ENCODE peak calls at places on chromosome 6, in seven cellular contexts. Y, S, D, W, F, O and U are unnamed samples.

GRCh38 chr6:19892250-19892649 is 55.1 kb downstream of the ID4 start:
- DNase-seq in Y (peak; percentile 71), F (no peak), O (peak; percentile 66), S (no peak), W (no peak), D (no peak), U (peak; percentile 68)

GRCh38 chr6:55108469-55109130 is 65.7 kb upstream of the HCRTR2 start:
- DNase-seq in O (no peak), F (no peak), Y (no peak), S (no peak), W (no peak), D (no peak), U (no peak)

GRCh38 chr6:31767096-31767645 is 4.7 kb downstream of the SAPCD1 start:
- DNase-seq in F (no peak), W (no peak), D (no peak), O (no peak), S (no peak), Y (no peak), U (no peak)

GRCh38 chr6:142242269-142242668 is 59.5 kb upstream of the ADGRG6 start:
- DNase-seq in Y (no peak), F (no peak), W (no peak), S (no peak), D (no peak), O (no peak), U (no peak)

GRCh38 chr6:136067731-136068341 is 182.3 kb downstream of the MTFR2 start:
- DNase-seq in S (no peak), O (no peak), W (no peak), Y (peak; percentile 16), F (no peak), D (no peak), U (no peak)

GRCh38 chr6:130482645-130483390 is 117.0 kb downstream of the TMEM200A start:
- DNase-seq in D (no peak), Y (no peak), F (no peak), S (no peak), O (no peak), W (no peak), U (no peak)

GRCh38 chr6:121497869-121498462 is 62.5 kb downstream of the GJA1 start:
- DNase-seq in S (no peak), W (no peak), Y (no peak), D (no peak), O (no peak), F (no peak), U (no peak)

GRCh38 chr6:112475083-112475482 is 128.0 kb downstream of the RFPL4B start:
- DNase-seq in S (no peak), D (no peak), O (no peak), F (no peak), Y (no peak), W (no peak), U (no peak)

GRCh38 chr6:22024973-22025467 is 271.8 kb downstream of the PRL start:
- DNase-seq in Y (no peak), F (no peak), O (no peak), W (no peak), S (no peak), D (no peak), U (no peak)

GRCh38 chr6:37492236-37493046 is 7.3 kb downstream of the CCDC167 start:
- DNase-seq in F (no peak), O (no peak), W (no peak), Y (no peak), D (no peak), S (no peak), U (peak; percentile 8)

GRCh38 chr6:125294036-125294435 is 7.7 kb downstream of the HDDC2 start:
- DNase-seq in O (no peak), S (no peak), Y (no peak), F (no peak), D (no peak), W (no peak), U (no peak)

GRCh38 chr6:157557541-157557940 is 176.6 kb downstream of the ZDHHC14 start:
- DNase-seq in Y (no peak), F (no peak), W (no peak), D (no peak), S (no peak), O (no peak), U (no peak)

GRCh38 chr6:44253307-44254101 is 3.8 kb downstream of the SLC35B2 start:
- DNase-seq in O (no peak), W (no peak), Y (peak; percentile 49), S (no peak), D (no peak), F (no peak), U (peak; percentile 25)

GRCh38 chr6:123629234-123629941 is 7.4 kb downstream of the TRDN start:
- DNase-seq in O (no peak), Y (no peak), S (no peak), W (no peak), F (no peak), D (no peak), U (no peak)

GRCh38 chr6:34223964-34224940 is 12.4 kb upstream of the HMGA1 start:
- DNase-seq in Y (peak; percentile 91), S (peak; percentile 99), O (peak; percentile 96), D (peak; percentile 96), F (peak; percentile 93), W (peak; percentile 85), U (peak; percentile 93)

GRCh38 chr6:7559196-7559595 is 17.7 kb downstream of the DSP start:
- DNase-seq in W (no peak), O (no peak), Y (no peak), S (no peak), F (no peak), D (no peak), U (no peak)

GRCh38 chr6:141077355-141078333 is 1055.1 kb upstream of the GJE1 start:
- DNase-seq in D (no peak), O (no peak), S (no peak), W (peak; percentile 1), F (no peak), Y (no peak), U (no peak)

GRCh38 chr6:131029661-131030297 is 33.3 kb downstream of the EPB41L2 start:
- DNase-seq in S (no peak), W (no peak), O (no peak), Y (no peak), D (no peak), F (no peak), U (no peak)

GRCh38 chr6:107823047-107823557 is 1.0 kb downstream of the SCML4 start:
- DNase-seq in F (no peak), O (no peak), S (no peak), D (no peak), W (no peak), Y (no peak), U (no peak)

GRCh38 chr6:147154454-147154853 is 49.8 kb upstream of the STXBP5 start:
- DNase-seq in W (no peak), O (no peak), S (no peak), Y (no peak), F (no peak), D (no peak), U (no peak)

GRCh38 chr6:37406942-37407341 is 26.1 kb upstream of the CMTR1 start:
- DNase-seq in F (no peak), W (no peak), S (no peak), O (no peak), D (no peak), Y (no peak), U (no peak)

GRCh38 chr6:225121-225721 is 67.1 kb upstream of the DUSP22 start:
- DNase-seq in S (no peak), F (no peak), Y (no peak), O (peak; percentile 66), D (no peak), W (no peak), U (no peak)
- H3K27ac ChIP-seq in S (no peak overlapping the region), F (no peak overlapping the region), Y (no peak overlapping the region), O (peak overlapping the region; percentile 1), D (no peak overlapping the region), W (no peak overlapping the region), U (peak overlapping the region; percentile 25)

GRCh38 chr6:134247854-134248580 is 69.9 kb downstream of the SGK1 start:
- DNase-seq in Y (no peak), W (no peak), S (no peak), O (no peak), F (no peak), D (no peak), U (no peak)

GRCh38 chr6:134247271-134247833 is 70.6 kb downstream of the SGK1 start:
- DNase-seq in O (no peak), S (no peak), W (no peak), D (no peak), F (no peak), Y (no peak), U (no peak)

GRCh38 chr6:134250776-134251175 is 67.1 kb downstream of the SGK1 start:
- DNase-seq in S (no peak), W (no peak), Y (no peak), O (no peak), D (no peak), F (no peak), U (no peak)

GRCh38 chr6:134249759-134250602 is 67.9 kb downstream of the SGK1 start:
- DNase-seq in S (no peak), F (no peak), O (no peak), D (no peak), Y (no peak), W (no peak), U (no peak)

DNA sequence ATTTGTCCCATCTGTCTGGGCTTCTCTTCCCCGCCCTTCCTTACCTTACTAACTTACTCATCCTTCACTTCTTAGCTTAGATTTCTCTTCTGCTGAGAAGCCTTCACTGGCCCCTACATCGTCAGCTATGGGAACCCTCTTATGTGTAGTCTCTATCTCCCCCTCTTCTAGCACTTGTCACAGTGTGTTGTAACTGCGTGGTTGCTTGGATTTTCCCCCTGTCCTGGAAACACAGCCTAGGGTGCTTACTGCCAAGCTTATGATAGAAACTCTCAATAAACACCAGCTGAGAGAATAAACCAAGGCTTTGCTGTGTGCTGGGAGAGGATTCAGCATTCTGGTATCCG is 68.5 kb downstream of the SGK1 start:
- DNase-seq in F (no peak), S (no peak), Y (no peak), W (no peak), O (no peak), D (no peak), U (no peak)
- H3K27ac ChIP-seq in F (no peak overlapping the region), S (no peak overlapping the region), Y (peak overlapping the region; percentile 59), W (no peak overlapping the region), O (no peak overlapping the region), D (no peak overlapping the region), U (no peak overlapping the region)

GRCh38 chr6:30644769-30645168 is 2.2 kb upstream of the C6orf136 start:
- DNase-seq in W (no peak), F (no peak), D (no peak), S (no peak), O (no peak), Y (no peak), U (no peak)

GRCh38 chr6:30645989-30646388 is 944 bp upstream of the C6orf136 start:
- DNase-seq in O (no peak), F (no peak), Y (no peak), S (no peak), W (no peak), D (no peak), U (no peak)

GRCh38 chr6:30647039-30647801 is at the start of gene C6orf136:
- DNase-seq in O (peak; percentile 96), W (peak; percentile 85), D (peak; percentile 97), Y (peak; percentile 90), F (no peak), S (peak; percentile 96), U (peak; percentile 79)

GRCh38 chr6:30647802-30648460 is 998 bp downstream of the C6orf136 start:
- DNase-seq in Y (no peak), F (peak; percentile 52), D (no peak), S (no peak), W (peak; percentile 71), O (no peak), U (no peak)

GRCh38 chr6:30646450-30647038 is 389 bp upstream of the C6orf136 start:
- DNase-seq in W (no peak), Y (no peak), D (no peak), O (no peak), S (peak; percentile 59), F (peak; percentile 87), U (peak; percentile 98)
- H3K27ac ChIP-seq in W (peak overlapping the region; percentile 88), Y (peak overlapping the region; percentile 86), D (peak overlapping the region; percentile 97), O (peak overlapping the region; percentile 88), S (peak overlapping the region; percentile 83), F (peak overlapping the region; percentile 91), U (peak overlapping the region; percentile 91)

GRCh38 chr6:5054427-5054873 is 30.7 kb upstream of the PPP1R3G start:
- DNase-seq in S (no peak), O (no peak), F (no peak), Y (no peak), W (no peak), D (no peak), U (no peak)
- H3K27ac ChIP-seq in S (no peak overlapping the region), O (no peak overlapping the region), F (no peak overlapping the region), Y (no peak overlapping the region), W (no peak overlapping the region), D (no peak overlapping the region), U (no peak overlapping the region)